ENCODE peak calls at places on chromosomes 13 and 19, in four cellular contexts. Z is BE2C, A is adrenal gland, N is tibial artery. K is an unnamed sample. For H3K27me3 and H3K9me3, the result is how much of the 10 kb centered on the place peaks cover.

GRCh38 chr13:72458701-72459100 is 268.7 kb downstream of the MZT1 start:
- DNase-seq in N (no peak), A (no peak), Z (no peak), K (no peak)

GRCh38 chr19:40255619-40256166 is 29.2 kb upstream of the CCNP start:
- DNase-seq in N (no peak), Z (no peak), A (no peak), K (no peak)

GRCh38 chr13:95133498-95133897 is 167.8 kb downstream of the ABCC4 start:
- DNase-seq in Z (no peak), A (no peak), N (no peak), K (no peak)

GRCh38 chr13:21218351-21219043 is 42.0 kb downstream of the MRPL57 start:
- DNase-seq in Z (no peak), N (no peak), A (no peak), K (no peak)

GRCh38 chr13:99131410-99131809 is 69.2 kb upstream of the UBAC2 start:
- DNase-seq in Z (no peak), A (no peak), N (no peak), K (no peak)

GRCh38 chr19:6516659-6517291 is 14.1 kb upstream of the TNFSF9 start:
- DNase-seq in N (peak), A (peak), Z (peak), K (peak)

GRCh38 chr19:17113127-17113785 is 37.7 kb downstream of the MYO9B start:
- DNase-seq in Z (no peak), N (no peak), A (peak), K (no peak)

GRCh38 chr19:49676136-49676689 is 858 bp upstream of the PRMT1 start:
- DNase-seq in A (peak), Z (peak), N (no peak), K (peak)

GRCh38 chr13:79621902-79622301 is 140.9 kb downstream of the NDFIP2 start:
- DNase-seq in Z (no peak), N (no peak), A (no peak), K (no peak)

GRCh38 chr13:83879431-83880171 is 2.7 kb downstream of the SLITRK1 start:
- DNase-seq in Z (no peak), A (no peak), N (no peak), K (no peak)

GRCh38 chr19:38838208-38838985 is 6.8 kb upstream of the ECH1 start:
- DNase-seq in Z (peak), N (no peak), A (no peak), K (no peak)

GRCh38 chr19:8105471-8105870 is 43.9 kb downstream of the FBN3 start:
- DNase-seq in N (no peak), A (no peak), Z (no peak), K (peak)

GRCh38 chr13:31029129-31029528 is 96.7 kb downstream of the TEX26 start:
- DNase-seq in N (no peak), Z (peak), A (no peak), K (no peak)

GRCh38 chr13:77056382-77056781 is 29.4 kb upstream of the FBXL3 start:
- DNase-seq in N (no peak), Z (no peak), A (no peak), K (no peak)

GRCh38 chr13:38496956-38497355 is 147.3 kb downstream of the UFM1 start:
- DNase-seq in A (no peak), Z (no peak), N (no peak), K (no peak)

GRCh38 chr13:46179576-46180368 is 2.2 kb downstream of the LCP1 start:
- DNase-seq in N (peak), Z (no peak), A (peak), K (no peak)

GRCh38 chr13:64808704-64809103 is 2421.4 kb downstream of the PCDH9 start:
- DNase-seq in Z (no peak), N (no peak), A (no peak), K (no peak)

GRCh38 chr13:64810701-64811258 is 2419.4 kb downstream of the PCDH9 start:
- DNase-seq in Z (no peak), A (no peak), N (no peak), K (no peak)
- TF ChIP-seq CTCF in Z (no peak), A (no peak), N (no peak), K (no peak)

DNA sequence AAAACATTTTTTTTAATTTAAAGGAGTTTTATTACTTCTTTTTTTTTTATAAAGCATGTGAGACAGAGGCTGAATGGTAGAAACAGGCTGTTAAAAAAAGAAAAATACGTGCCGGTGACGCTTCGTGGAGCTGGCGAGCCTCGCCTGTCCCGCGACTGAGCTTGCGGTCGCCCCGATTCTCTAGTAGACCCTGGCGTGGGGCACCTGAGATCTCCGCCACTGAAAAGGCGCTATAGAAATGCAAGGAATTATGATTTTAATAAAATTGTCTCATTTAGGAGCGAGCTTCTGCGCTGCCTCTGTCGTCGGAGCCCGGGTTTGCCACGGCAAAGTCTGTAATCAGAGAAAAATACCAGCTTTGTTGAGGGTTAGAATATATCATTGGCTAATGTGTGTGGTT is 18.4 kb downstream of the NFIX start:
- DNase-seq in Z (no peak), N (no peak), A (no peak), K (peak)
- H3K27me3 ChIP-seq in Z (under half), N (under half), A (under half), K (under half)

GRCh38 chr19:41666075-41666474 is 22.0 kb downstream of the CEACAM7 start:
- DNase-seq in A (no peak), Z (no peak), N (no peak), K (no peak)
- H3K9me3 ChIP-seq in A (under half), Z (under half), N (under half), K (under half)

GRCh38 chr19:15280915-15281683 is 48.9 kb upstream of the EPHX3 start:
- DNase-seq in N (peak), Z (peak), A (peak), K (peak)
- TF ChIP-seq CTCF in N (peak), Z (peak), A (peak), K (no peak)